ENCODE peak calls at places on chromosomes 12 and 14, in ten cellular contexts. M, C, V, E, X, R, G, F, Q and O are unnamed samples.

GRCh38 chr14:90580381-90581335 is 183.8 kb downstream of the CALM1 start:
- DNase-seq in C (no peak), Q (peak; percentile 20), F (no peak), V (peak; percentile 58), R (no peak), X (no peak), M (no peak), G (no peak), E (no peak), O (peak; percentile 7)

GRCh38 chr12:106288510-106289195 is 13.9 kb upstream of the TCP11L2 start:
- DNase-seq in R (peak; percentile 85), M (no peak), F (peak; percentile 95), V (no peak), E (no peak), C (peak; percentile 79), X (peak; percentile 79), G (no peak), Q (no peak), O (peak; percentile 47)

GRCh38 chr12:19576421-19576925 is 137.2 kb downstream of the AEBP2 start:
- DNase-seq in M (no peak), F (no peak), V (no peak), Q (no peak), R (no peak), G (no peak), E (no peak), C (no peak), X (no peak), O (no peak)

GRCh38 chr12:56152132-56152755 is at the start of gene MYL6B:
- DNase-seq in M (peak; percentile 95), F (peak; percentile 97), E (peak; percentile 97), Q (peak; percentile 94), R (peak; percentile 98), G (peak; percentile 88), X (peak; percentile 80), C (peak; percentile 92), V (peak; percentile 65), O (peak; percentile 94)

GRCh38 chr12:60100852-60101251 is 505.0 kb downstream of the SLC16A7 start:
- DNase-seq in F (no peak), V (no peak), Q (no peak), G (no peak), X (no peak), R (no peak), M (no peak), E (no peak), C (peak; percentile 45), O (no peak)

GRCh38 chr14:76112889-76113611 is 38.7 kb upstream of the GPATCH2L start:
- DNase-seq in M (no peak), C (no peak), V (no peak), F (no peak), R (no peak), Q (no peak), E (no peak), G (no peak), X (no peak), O (no peak)

GRCh38 chr14:48125654-48126053 is 450.2 kb upstream of the MDGA2 start:
- DNase-seq in C (no peak), X (no peak), G (no peak), V (no peak), Q (peak; percentile 67), F (no peak), E (no peak), R (no peak), M (no peak), O (no peak)

GRCh38 chr12:115697341-115697740 is 580.2 kb downstream of the MED13L start:
- DNase-seq in X (no peak), M (no peak), E (no peak), R (no peak), C (no peak), F (no peak), Q (no peak), V (peak; percentile 84), G (no peak), O (no peak)

GRCh38 chr12:53235164-53235563 is 3.2 kb upstream of the RARG start:
- DNase-seq in X (no peak), Q (no peak), C (no peak), R (no peak), G (no peak), M (no peak), V (no peak), F (no peak), E (no peak), O (no peak)

GRCh38 chr14:74934476-74935339 is 11.6 kb upstream of the RPS6KL1 start:
- DNase-seq in V (no peak), Q (peak; percentile 43), G (no peak), C (no peak), F (no peak), R (no peak), M (no peak), E (no peak), X (no peak), O (no peak)

GRCh38 chr14:98958048-98959031 is 313.7 kb downstream of the BCL11B start:
- DNase-seq in X (no peak), R (no peak), F (no peak), M (no peak), V (no peak), Q (no peak), G (no peak), E (no peak), C (no peak), O (no peak)

GRCh38 chr14:55126932-55127490 is 2.0 kb upstream of the LGALS3 start:
- DNase-seq in X (no peak), Q (no peak), E (no peak), G (no peak), M (no peak), R (no peak), V (no peak), F (no peak), C (peak; percentile 41), O (peak; percentile 92)